ENCODE peak calls at places on chromosome 6, in seven cellular contexts. F is mesendoderm, O is IMR-90, I is trophoblast cell, Y is mesenchymal stem cell, H is H9, E is H1. X is an unnamed sample.

GRCh38 chr6:42278131-42278853 is 60.6 kb upstream of the MRPS10 start:
- DNase-seq in I (no peak), H (no peak), E (no peak), Y (no peak), O (no peak), F (no peak), X (no peak)

GRCh38 chr6:165884813-165885765 is 222.0 kb upstream of the PDE10A start:
- DNase-seq in I (peak), Y (peak), F (peak), H (peak), E (peak), O (peak), X (peak)

GRCh38 chr6:166437661-166438060 is 54.9 kb upstream of the MPC1 start:
- DNase-seq in Y (no peak), F (peak), I (no peak), O (no peak), E (no peak), H (no peak), X (no peak)

GRCh38 chr6:134317471-134318131 is at the start of gene SGK1:
- DNase-seq in E (peak), Y (peak), H (peak), O (peak), I (peak), F (peak), X (peak)

GRCh38 chr6:143773503-143773902 is 69.6 kb upstream of the LTV1 start:
- DNase-seq in Y (no peak), H (no peak), F (no peak), I (no peak), E (no peak), O (no peak), X (no peak)

GRCh38 chr6:81446509-81446908 is 306.0 kb downstream of the TENT5A start:
- DNase-seq in F (no peak), E (no peak), Y (no peak), O (no peak), I (no peak), H (no peak), X (no peak)

GRCh38 chr6:40668203-40668602 is 81.0 kb upstream of the LRFN2 start:
- DNase-seq in Y (no peak), E (no peak), H (no peak), O (no peak), I (no peak), F (no peak), X (no peak)

GRCh38 chr6:118791499-118791898 is 102.5 kb upstream of the ASF1A start:
- DNase-seq in E (no peak), O (no peak), I (no peak), H (peak), F (no peak), Y (no peak), X (no peak)

GRCh38 chr6:43096451-43097097 is 20.5 kb downstream of the PTK7 start:
- DNase-seq in Y (peak), F (peak), I (peak), E (no peak), H (peak), O (peak), X (no peak)

GRCh38 chr6:93789532-93789931 is 370.2 kb upstream of the EPHA7 start:
- DNase-seq in H (no peak), Y (no peak), I (no peak), O (no peak), F (no peak), E (no peak), X (no peak)

GRCh38 chr6:15921243-15921642 is 207.6 kb upstream of the MYLIP start:
- DNase-seq in E (no peak), F (no peak), I (no peak), H (no peak), O (no peak), Y (peak), X (no peak)

GRCh38 chr6:137906020-137906472 is 39.0 kb downstream of the TNFAIP3 start:
- DNase-seq in H (no peak), I (no peak), F (no peak), O (no peak), E (no peak), Y (no peak), X (no peak)

GRCh38 chr6:144008501-144009245 is 614 bp upstream of the PLAGL1 start:
- DNase-seq in F (peak), I (peak), O (no peak), Y (no peak), E (no peak), H (peak), X (no peak)

GRCh38 chr6:39430968-39431523 is 108.5 kb upstream of the KCNK16 start:
- DNase-seq in H (peak), Y (peak), O (no peak), I (no peak), E (peak), F (peak), X (no peak)

GRCh38 chr6:14464049-14464448 is 346.5 kb downstream of the CD83 start:
- DNase-seq in H (peak), O (no peak), E (no peak), F (peak), Y (no peak), I (peak), X (no peak)

GRCh38 chr6:108884211-108885059 is 36.2 kb downstream of the ARMC2 start:
- DNase-seq in I (no peak), O (no peak), F (peak), E (no peak), H (peak), Y (no peak), X (no peak)
- H3K23ac ChIP-seq in I (no peak), O (no peak), F (peak), E (no peak), H (no peak), Y (no peak), X (no peak)

DNA sequence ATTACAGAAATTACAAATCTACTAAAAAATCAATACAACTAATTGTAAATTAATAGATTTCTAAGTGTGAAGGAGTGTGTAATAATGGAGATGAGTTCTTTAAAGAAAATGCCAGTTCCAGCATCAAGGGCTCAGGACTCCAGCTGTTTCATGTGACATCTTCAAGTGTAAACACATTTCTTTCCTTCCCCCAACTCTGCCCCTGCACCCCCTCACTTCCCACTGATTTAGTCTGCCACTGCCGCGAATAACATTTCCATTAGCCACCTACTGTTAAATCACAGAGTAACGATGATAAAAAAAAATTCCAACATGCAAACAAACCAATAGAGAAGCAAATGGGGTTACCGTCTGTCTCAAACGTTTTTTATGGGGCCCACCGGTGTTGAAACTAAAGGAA is 414.3 kb downstream of the SAMD5 start:
- DNase-seq in Y (peak), F (peak), E (no peak), I (no peak), H (no peak), O (no peak), X (no peak)
- H2AK5ac ChIP-seq in Y (no peak), F (no peak), E (no peak), I (no peak), H (no peak), O (no peak), X (no peak)

DNA sequence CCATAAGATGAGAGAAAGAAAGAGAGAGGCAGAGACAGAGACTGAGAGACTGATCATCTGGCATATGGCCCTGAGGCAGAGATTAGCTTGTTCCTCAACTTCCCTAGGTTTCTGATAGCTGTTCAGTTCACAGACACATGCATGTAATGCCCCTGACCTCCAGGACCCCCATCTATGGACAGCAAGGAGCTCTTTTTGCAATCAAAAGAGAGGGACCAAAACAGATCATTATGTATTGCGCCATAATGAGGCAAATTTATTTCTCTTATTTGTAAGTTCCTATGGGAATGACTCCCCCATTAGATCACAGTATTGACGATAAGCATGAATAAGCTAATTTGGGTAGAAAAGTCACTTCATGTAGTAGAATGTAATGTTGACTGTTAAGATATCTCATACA is 25.6 kb downstream of the KCNQ5 start:
- DNase-seq in F (no peak), Y (no peak), O (no peak), H (no peak), I (no peak), E (no peak), X (no peak)
- H3K23ac ChIP-seq in F (no peak), Y (no peak), O (no peak), H (no peak), I (no peak), E (no peak), X (no peak)

GRCh38 chr6:168943231-168943905 is 310.3 kb downstream of the THBS2 start:
- DNase-seq in F (no peak), O (no peak), Y (no peak), E (no peak), I (no peak), H (no peak), X (no peak)

GRCh38 chr6:168939041-168939440 is 314.6 kb downstream of the THBS2 start:
- DNase-seq in I (no peak), E (no peak), F (no peak), H (no peak), Y (no peak), O (no peak), X (no peak)

GRCh38 chr6:168939771-168940170 is 313.9 kb downstream of the THBS2 start:
- DNase-seq in Y (no peak), F (no peak), O (no peak), I (no peak), E (no peak), H (no peak), X (no peak)

GRCh38 chr6:168942646-168943045 is 311.0 kb downstream of the THBS2 start:
- DNase-seq in O (no peak), E (no peak), F (no peak), Y (no peak), H (no peak), I (no peak), X (no peak)

GRCh38 chr6:168941036-168941435 is 312.6 kb downstream of the THBS2 start:
- DNase-seq in E (no peak), I (no peak), H (no peak), F (no peak), O (no peak), Y (no peak), X (no peak)
- H2AK5ac ChIP-seq in E (no peak), I (no peak), H (no peak), F (no peak), O (no peak), Y (no peak), X (no peak)

X was measured in neuronal stem cell.